ENCODE peak calls at places on chromosomes 16 and 17, in five cellular contexts. One of them, this sample, is unnamed.

GRCh38 chr16:63361032-63361624 is 1324.9 kb upstream of the CDH8 start:
- DNase-seq in H1: no peak
- DNase-seq in mesenchymal stem cell: peak
- DNase-seq in IMR-90: peak
- DNase-seq in neuronal stem cell: peak
- DNase-seq in this sample: no peak

GRCh38 chr17:31320791-31321190 is 631 bp downstream of the EVI2A start:
- DNase-seq in IMR-90: peak
- DNase-seq in mesenchymal stem cell: peak
- DNase-seq in neuronal stem cell: no peak
- DNase-seq in H1: no peak
- DNase-seq in this sample: no peak

GRCh38 chr17:3318336-3318735 is 20.2 kb upstream of the OR3A1 start:
- DNase-seq in mesenchymal stem cell: no peak
- DNase-seq in neuronal stem cell: no peak
- DNase-seq in H1: no peak
- DNase-seq in IMR-90: no peak
- DNase-seq in this sample: no peak

GRCh38 chr17:72120878-72121163 is at the start of gene SOX9:
- DNase-seq in mesenchymal stem cell: peak
- DNase-seq in IMR-90: peak
- DNase-seq in neuronal stem cell: peak
- DNase-seq in H1: peak
- DNase-seq in this sample: peak

GRCh38 chr17:66476014-66476413 is 173.6 kb downstream of the PRKCA start:
- DNase-seq in IMR-90: no peak
- DNase-seq in mesenchymal stem cell: no peak
- DNase-seq in neuronal stem cell: no peak
- DNase-seq in H1: no peak
- DNase-seq in this sample: no peak

GRCh38 chr16:3065069-3065741 is at the start of gene IL32:
- DNase-seq in IMR-90: peak
- DNase-seq in H1: no peak
- DNase-seq in neuronal stem cell: no peak
- DNase-seq in mesenchymal stem cell: peak
- DNase-seq in this sample: no peak

GRCh38 chr17:80969030-80969673 is 22.5 kb upstream of the CHMP6 start:
- DNase-seq in IMR-90: no peak
- DNase-seq in mesenchymal stem cell: no peak
- DNase-seq in neuronal stem cell: no peak
- DNase-seq in H1: no peak
- DNase-seq in this sample: no peak

GRCh38 chr17:57270801-57271245 is 14.5 kb downstream of the MSI2 start:
- DNase-seq in IMR-90: no peak
- DNase-seq in neuronal stem cell: no peak
- DNase-seq in H1: no peak
- DNase-seq in mesenchymal stem cell: no peak
- DNase-seq in this sample: peak

GRCh38 chr17:57355090-57355859 is 99.0 kb downstream of the MSI2 start:
- DNase-seq in IMR-90: no peak
- DNase-seq in mesenchymal stem cell: peak
- DNase-seq in H1: no peak
- DNase-seq in neuronal stem cell: no peak
- DNase-seq in this sample: no peak

GRCh38 chr17:45018514-45019176 is 32.8 kb downstream of the DCAKD start:
- DNase-seq in H1: no peak
- DNase-seq in neuronal stem cell: no peak
- DNase-seq in IMR-90: peak
- DNase-seq in mesenchymal stem cell: peak
- DNase-seq in this sample: no peak

GRCh38 chr17:40707720-40708119 is 4.2 kb upstream of the KRT24 start:
- DNase-seq in mesenchymal stem cell: no peak
- DNase-seq in IMR-90: no peak
- DNase-seq in neuronal stem cell: no peak
- DNase-seq in H1: no peak
- DNase-seq in this sample: no peak

GRCh38 chr17:50834126-50834785 is 1.1 kb upstream of the WFIKKN2 start:
- DNase-seq in mesenchymal stem cell: no peak
- DNase-seq in IMR-90: no peak
- DNase-seq in neuronal stem cell: no peak
- DNase-seq in H1: no peak
- DNase-seq in this sample: peak

GRCh38 chr17:30600830-30601494 is 123.8 kb downstream of the GOSR1 start:
- DNase-seq in H1: no peak
- DNase-seq in IMR-90: peak
- DNase-seq in mesenchymal stem cell: peak
- DNase-seq in neuronal stem cell: peak
- DNase-seq in this sample: no peak

GRCh38 chr16:60636117-60636516 is 1400.1 kb downstream of the CDH8 start:
- DNase-seq in H1: peak
- DNase-seq in IMR-90: no peak
- DNase-seq in mesenchymal stem cell: no peak
- DNase-seq in neuronal stem cell: no peak
- DNase-seq in this sample: no peak

GRCh38 chr16:79800016-79800608 is 199.6 kb upstream of the MAF start:
- DNase-seq in neuronal stem cell: no peak
- DNase-seq in IMR-90: no peak
- DNase-seq in mesenchymal stem cell: no peak
- DNase-seq in H1: no peak
- DNase-seq in this sample: no peak

GRCh38 chr17:200604-200985 is 19.1 kb upstream of the DOC2B start:
- DNase-seq in IMR-90: no peak
- DNase-seq in mesenchymal stem cell: no peak
- DNase-seq in neuronal stem cell: no peak
- DNase-seq in H1: no peak
- DNase-seq in this sample: no peak

GRCh38 chr17:80855968-80856862 is 135.4 kb upstream of the CHMP6 start:
- DNase-seq in neuronal stem cell: no peak
- DNase-seq in IMR-90: peak
- DNase-seq in mesenchymal stem cell: peak
- DNase-seq in H1: no peak
- DNase-seq in this sample: no peak

GRCh38 chr17:427891-428290 is 75.3 kb upstream of the RPH3AL start:
- DNase-seq in neuronal stem cell: no peak
- DNase-seq in H1: no peak
- DNase-seq in IMR-90: no peak
- DNase-seq in mesenchymal stem cell: no peak
- DNase-seq in this sample: no peak

GRCh38 chr17:41298458-41299135 is 4.1 kb downstream of the KRTAP29-1 start:
- DNase-seq in mesenchymal stem cell: no peak
- DNase-seq in H1: no peak
- DNase-seq in IMR-90: no peak
- DNase-seq in neuronal stem cell: no peak
- DNase-seq in this sample: peak

GRCh38 chr17:70313031-70313430 is 143.7 kb downstream of the KCNJ2 start:
- DNase-seq in IMR-90: peak
- DNase-seq in neuronal stem cell: no peak
- DNase-seq in mesenchymal stem cell: no peak
- DNase-seq in H1: no peak
- DNase-seq in this sample: no peak

GRCh38 chr17:70624208-70624607 is 454.9 kb downstream of the KCNJ2 start:
- DNase-seq in mesenchymal stem cell: no peak
- DNase-seq in neuronal stem cell: no peak
- DNase-seq in H1: no peak
- DNase-seq in IMR-90: no peak
- DNase-seq in this sample: no peak

GRCh38 chr16:24273511-24273910 is 17.4 kb downstream of the CACNG3 start:
- DNase-seq in neuronal stem cell: no peak
- DNase-seq in IMR-90: peak
- DNase-seq in mesenchymal stem cell: no peak
- DNase-seq in H1: no peak
- DNase-seq in this sample: no peak

GRCh38 chr17:40253565-40253964 is 34.1 kb upstream of the CDC6 start:
- DNase-seq in IMR-90: no peak
- DNase-seq in neuronal stem cell: no peak
- DNase-seq in mesenchymal stem cell: no peak
- DNase-seq in H1: no peak
- DNase-seq in this sample: no peak

GRCh38 chr17:61451538-61452300 is 503 bp upstream of the TBX4 start:
- DNase-seq in neuronal stem cell: no peak
- DNase-seq in IMR-90: no peak
- DNase-seq in mesenchymal stem cell: no peak
- DNase-seq in H1: peak
- DNase-seq in this sample: peak

GRCh38 chr17:73711916-73712315 is 67.7 kb upstream of the SDK2 start:
- DNase-seq in mesenchymal stem cell: no peak
- DNase-seq in H1: no peak
- DNase-seq in IMR-90: no peak
- DNase-seq in neuronal stem cell: no peak
- DNase-seq in this sample: no peak

DNA sequence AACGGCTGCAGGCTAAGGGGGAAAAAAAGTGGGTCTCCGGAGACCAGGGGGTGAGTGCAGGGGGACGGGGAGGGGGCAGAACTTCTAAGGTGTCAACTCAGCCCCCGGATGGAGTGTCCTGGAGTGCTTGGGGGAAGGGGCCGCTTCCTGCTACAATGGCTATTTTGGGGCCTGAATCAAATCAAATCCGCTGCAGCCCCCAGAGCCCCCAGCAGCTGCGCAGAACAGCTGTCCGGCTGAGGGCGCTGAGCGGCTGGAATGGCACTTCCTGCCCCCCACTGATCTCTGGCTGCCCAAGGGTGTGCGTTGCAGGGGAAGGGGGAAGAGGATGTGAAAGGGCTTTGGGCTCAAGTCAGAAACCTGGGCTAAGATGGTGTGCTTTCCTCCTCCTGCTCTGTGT is 24.2 kb upstream of the PHB1 start:
- DNase-seq in mesenchymal stem cell: no peak
- DNase-seq in neuronal stem cell: no peak
- DNase-seq in IMR-90: no peak
- DNase-seq in H1: no peak
- DNase-seq in this sample: peak
- H2AFZ ChIP-seq in mesenchymal stem cell: peak
- H2AFZ ChIP-seq in neuronal stem cell: peak
- H2AFZ ChIP-seq in IMR-90: peak
- H2AFZ ChIP-seq in H1: peak
- H2AFZ ChIP-seq in this sample: no peak

DNA sequence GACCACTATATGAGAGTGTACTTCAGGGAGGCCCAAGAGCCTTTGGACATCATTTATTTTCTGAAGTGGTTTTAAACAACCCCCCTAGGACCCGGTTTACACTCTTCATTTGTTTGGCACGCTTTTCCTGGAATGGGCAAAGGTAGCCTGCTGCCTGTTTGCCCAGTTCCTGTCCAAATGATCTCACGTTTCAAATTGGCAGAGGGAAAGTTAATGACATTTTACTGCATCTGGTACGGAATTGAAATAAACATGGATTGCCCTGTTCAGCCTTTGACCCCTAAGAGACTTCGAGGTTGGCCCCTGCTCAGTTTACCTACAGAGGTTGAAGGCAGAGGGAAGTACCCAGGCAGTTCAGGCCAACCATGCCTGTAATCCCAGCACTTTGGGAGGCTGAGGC is 5.8 kb upstream of the RPRML start:
- DNase-seq in neuronal stem cell: no peak
- DNase-seq in IMR-90: no peak
- DNase-seq in H1: no peak
- DNase-seq in mesenchymal stem cell: no peak
- DNase-seq in this sample: no peak
- H3K27ac ChIP-seq in neuronal stem cell: no peak
- H3K27ac ChIP-seq in IMR-90: no peak
- H3K27ac ChIP-seq in H1: no peak
- H3K27ac ChIP-seq in mesenchymal stem cell: no peak
- H3K27ac ChIP-seq in this sample: no peak

GRCh38 chr17:20852541-20853370 is 190.1 kb downstream of the USP22 start:
- DNase-seq in IMR-90: no peak
- DNase-seq in mesenchymal stem cell: peak
- DNase-seq in neuronal stem cell: peak
- DNase-seq in H1: peak
- DNase-seq in this sample: peak
- H2BK15ac ChIP-seq in IMR-90: no peak
- H2BK15ac ChIP-seq in mesenchymal stem cell: no peak
- H2BK15ac ChIP-seq in neuronal stem cell: no peak
- H2BK15ac ChIP-seq in H1: no peak
- H2BK15ac ChIP-seq in this sample: no peak

GRCh38 chr16:17518441-17518840 is 47.7 kb upstream of the XYLT1 start:
- DNase-seq in neuronal stem cell: no peak
- DNase-seq in H1: no peak
- DNase-seq in mesenchymal stem cell: no peak
- DNase-seq in IMR-90: peak
- DNase-seq in this sample: no peak
- H2AFZ ChIP-seq in neuronal stem cell: no peak
- H2AFZ ChIP-seq in H1: no peak
- H2AFZ ChIP-seq in mesenchymal stem cell: no peak
- H2AFZ ChIP-seq in IMR-90: peak
- H2AFZ ChIP-seq in this sample: no peak

GRCh38 chr17:39212200-39212810 is 12.2 kb downstream of the RPL19 start:
- DNase-seq in neuronal stem cell: no peak
- DNase-seq in mesenchymal stem cell: no peak
- DNase-seq in H1: no peak
- DNase-seq in IMR-90: no peak
- DNase-seq in this sample: peak
- H3K27ac ChIP-seq in neuronal stem cell: no peak
- H3K27ac ChIP-seq in mesenchymal stem cell: no peak
- H3K27ac ChIP-seq in H1: no peak
- H3K27ac ChIP-seq in IMR-90: no peak
- H3K27ac ChIP-seq in this sample: no peak

DNA sequence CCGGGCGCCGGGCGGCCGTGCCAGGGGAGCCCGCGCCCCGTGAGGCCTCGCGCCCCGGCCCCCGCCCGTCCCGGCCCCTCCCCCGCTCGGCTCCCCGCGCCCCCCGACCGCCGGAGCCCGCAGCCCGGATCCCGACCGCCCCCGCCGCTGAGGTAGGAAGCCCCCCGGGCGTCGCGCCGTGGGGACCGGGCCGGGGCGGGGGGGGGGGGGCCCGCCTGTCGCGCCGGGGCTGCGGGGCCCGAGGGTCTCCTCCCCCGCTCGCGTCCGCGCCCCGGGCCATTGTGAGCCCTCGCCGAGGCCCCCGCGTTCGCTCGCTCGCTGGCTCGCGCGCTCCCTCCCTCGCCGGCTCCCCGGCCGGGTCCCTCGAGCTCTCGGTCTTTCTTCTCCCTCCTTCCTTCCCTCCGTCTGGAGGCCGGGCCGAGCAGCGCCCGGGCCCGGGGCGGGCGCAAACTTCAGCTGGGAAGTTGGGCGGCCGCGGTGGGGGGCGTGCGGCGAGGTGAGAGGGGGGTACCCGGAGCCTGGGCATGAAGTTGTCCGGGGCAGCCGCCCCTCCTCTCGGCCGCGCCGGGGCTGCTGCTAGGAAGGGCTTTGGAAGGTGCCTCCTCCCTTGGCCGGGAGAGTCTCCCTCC is 350 bp downstream of the GLIS2 start:
- DNase-seq in IMR-90: no peak
- DNase-seq in H1: no peak
- DNase-seq in mesenchymal stem cell: peak
- DNase-seq in neuronal stem cell: no peak
- DNase-seq in this sample: no peak
- H2BK15ac ChIP-seq in IMR-90: no peak
- H2BK15ac ChIP-seq in H1: peak
- H2BK15ac ChIP-seq in mesenchymal stem cell: peak
- H2BK15ac ChIP-seq in neuronal stem cell: peak
- H2BK15ac ChIP-seq in this sample: no peak

GRCh38 chr16:11278681-11279628 is 2.2 kb downstream of the PRM1 start:
- DNase-seq in H1: no peak
- DNase-seq in mesenchymal stem cell: no peak
- DNase-seq in neuronal stem cell: no peak
- DNase-seq in IMR-90: no peak
- DNase-seq in this sample: no peak
- H2AFZ ChIP-seq in H1: no peak
- H2AFZ ChIP-seq in mesenchymal stem cell: no peak
- H2AFZ ChIP-seq in neuronal stem cell: no peak
- H2AFZ ChIP-seq in IMR-90: no peak
- H2AFZ ChIP-seq in this sample: no peak

This sample was measured in H9.